ENCODE peak calls at places on chromosomes 12 and 14, in four cellular contexts. Q is HuH-7.5, P is COR-L47, L is GM10248. Y is an unnamed sample.

GRCh38 chr12:97616936-97617335 is 154.3 kb downstream of the RMST start:
- DNase-seq in Q (no peak), P (no peak), L (no peak), Y (no peak)

GRCh38 chr12:93803408-93803807 is 126.2 kb downstream of the CRADD start:
- DNase-seq in L (no peak), Q (no peak), P (no peak), Y (no peak)

GRCh38 chr12:100447405-100447804 is 26.3 kb upstream of the NR1H4 start:
- DNase-seq in P (no peak), Q (no peak), L (no peak), Y (no peak)

GRCh38 chr14:101584049-101584859 is 23.0 kb downstream of the DIO3 start:
- DNase-seq in L (no peak), P (no peak), Q (peak; percentile 75), Y (no peak)

GRCh38 chr14:105092124-105092911 is 27.1 kb upstream of the GPR132 start:
- DNase-seq in Q (no peak), P (no peak), L (peak; percentile 18), Y (no peak)

GRCh38 chr12:87760943-87761342 is 268.3 kb downstream of the C12orf50 start:
- DNase-seq in L (no peak), P (no peak), Q (no peak), Y (no peak)

GRCh38 chr14:103894034-103894722 is 34.1 kb upstream of the TDRD9 start:
- DNase-seq in P (no peak), L (no peak), Q (no peak), Y (no peak)

GRCh38 chr12:22084852-22085251 is 38.8 kb downstream of the CMAS start:
- DNase-seq in P (no peak), Q (no peak), L (no peak), Y (no peak)

GRCh38 chr12:90029317-90029716 is 320.7 kb upstream of the ATP2B1 start:
- DNase-seq in Q (no peak), L (no peak), P (peak; percentile 15), Y (no peak)

GRCh38 chr12:3119192-3119744 is 42.1 kb downstream of the TSPAN9 start:
- DNase-seq in P (no peak), L (no peak), Q (no peak), Y (no peak)

GRCh38 chr12:103858953-103859601 is 18.0 kb upstream of the NT5DC3 start:
- DNase-seq in Q (no peak), P (no peak), L (no peak), Y (no peak)

GRCh38 chr12:29742646-29743045 is 41.1 kb downstream of the TMTC1 start:
- DNase-seq in L (no peak), P (no peak), Q (no peak), Y (peak; percentile 68)

GRCh38 chr14:67583711-67584644 is 16.1 kb downstream of the PIGH start:
- DNase-seq in L (peak; percentile 77), P (peak; percentile 36), Q (peak; percentile 75), Y (peak; percentile 32)

GRCh38 chr12:120982659-120983058 is 4.3 kb downstream of the HNF1A start:
- DNase-seq in Q (no peak), P (no peak), L (no peak), Y (no peak)

GRCh38 chr14:55438066-55438683 is 2.2 kb downstream of the TBPL2 start:
- DNase-seq in L (no peak), P (peak; percentile 64), Q (peak; percentile 31), Y (peak; percentile 50)

GRCh38 chr12:64889434-64890216 is 65.2 kb downstream of the TBC1D30 start:
- DNase-seq in P (no peak), L (no peak), Q (peak; percentile 17), Y (peak; percentile 22)

GRCh38 chr14:104520620-104521410 is 58.7 kb upstream of the C14orf180 start:
- DNase-seq in L (no peak), P (no peak), Q (no peak), Y (no peak)

GRCh38 chr12:65308001-65308400 is 29.5 kb downstream of the MSRB3 start:
- DNase-seq in P (no peak), Q (no peak), L (no peak), Y (no peak)

GRCh38 chr12:1947081-1947480 is 28.6 kb upstream of the CACNA2D4 start:
- DNase-seq in P (no peak), Q (no peak), L (no peak), Y (no peak)

GRCh38 chr12:122813310-122813713 is 21.9 kb upstream of the HIP1R start:
- DNase-seq in P (no peak), Q (no peak), L (peak; percentile 60), Y (no peak)

GRCh38 chr12:70052931-70053497 is 190.2 kb upstream of the CNOT2 start:
- DNase-seq in Q (peak; percentile 36), L (no peak), P (no peak), Y (no peak)

GRCh38 chr12:31234955-31235867 is 90.7 kb downstream of the SINHCAF start:
- DNase-seq in Q (peak; percentile 40), L (no peak), P (peak; percentile 62), Y (peak; percentile 70)

GRCh38 chr12:78359530-78359929 is 505.0 kb upstream of the SYT1 start:
- DNase-seq in L (no peak), P (no peak), Q (no peak), Y (no peak)

GRCh38 chr12:11657511-11657910 is 8.0 kb downstream of the ETV6 start:
- DNase-seq in Q (no peak), P (no peak), L (no peak), Y (no peak)

GRCh38 chr12:6462234-6462995 is 8.1 kb downstream of the VAMP1 start:
- DNase-seq in P (no peak), L (no peak), Q (no peak), Y (no peak)

GRCh38 chr14:101125313-101125712 is 221.8 kb upstream of the RTL1 start:
- DNase-seq in P (no peak), L (no peak), Q (no peak), Y (no peak)

GRCh38 chr12:89353188-89353822 is 1.0 kb upstream of the DUSP6 start:
- DNase-seq in P (peak; percentile 64), L (peak; percentile 50), Q (peak; percentile 87), Y (peak; percentile 67)